ENCODE peak calls at places on chromosomes 6 and 20, in five cellular contexts. O is brain microvascular endothelial cell, V is nephron progenitor cell, Q is RWPE1, R is NCI-H2081 treated with DMSO at 0.1 percent for 48 hours. M is an unnamed sample.

GRCh38 chr20:40797425-40797824 is 108.4 kb upstream of the MAFB start:
- DNase-seq in V (no peak), O (no peak), Q (peak; percentile 60), R (no peak), M (peak; percentile 43)

GRCh38 chr6:110322151-110323003 is 35.8 kb downstream of the METTL24 start:
- DNase-seq in V (no peak), R (no peak), O (no peak), Q (no peak), M (no peak)

GRCh38 chr6:159646136-159646535 is 46.9 kb downstream of the SOD2 start:
- DNase-seq in O (no peak), V (no peak), R (no peak), Q (no peak), M (no peak)

GRCh38 chr6:164927288-164928040 is 381.9 kb downstream of the C6orf118 start:
- DNase-seq in Q (peak; percentile 40), O (peak; percentile 52), R (no peak), V (peak; percentile 83), M (peak; percentile 44)

GRCh38 chr6:127182501-127182900 is 64.0 kb downstream of the RSPO3 start:
- DNase-seq in R (no peak), Q (no peak), V (no peak), O (no peak), M (no peak)

GRCh38 chr20:38890497-38890818 is 35.8 kb upstream of the FAM83D start:
- DNase-seq in R (no peak), V (no peak), O (no peak), Q (no peak), M (no peak)

GRCh38 chr20:50380697-50381040 is 129.5 kb upstream of the PTPN1 start:
- DNase-seq in Q (no peak), R (no peak), O (peak; percentile 16), V (no peak), M (no peak)

GRCh38 chr6:125287718-125288117 is 14.0 kb downstream of the HDDC2 start:
- DNase-seq in Q (no peak), O (no peak), V (no peak), R (no peak), M (no peak)

GRCh38 chr6:104595315-104595820 is 264.4 kb downstream of the HACE1 start:
- DNase-seq in O (no peak), Q (no peak), V (no peak), R (no peak), M (no peak)

GRCh38 chr6:91276315-91276714 is 689.4 kb upstream of the MAP3K7 start:
- DNase-seq in R (no peak), Q (peak; percentile 17), V (no peak), O (no peak), M (peak; percentile 5)

GRCh38 chr20:38673261-38673660 is 51.0 kb upstream of the SLC32A1 start:
- DNase-seq in Q (no peak), R (no peak), V (no peak), O (no peak), M (no peak)

GRCh38 chr20:49905415-49906091 is 9.8 kb downstream of the SPATA2 start:
- DNase-seq in V (no peak), O (no peak), R (no peak), Q (no peak), M (no peak)

GRCh38 chr6:42133926-42134325 is 8.5 kb downstream of the C6orf132 start:
- DNase-seq in Q (no peak), V (no peak), O (no peak), R (no peak), M (no peak)

GRCh38 chr20:38165966-38166706 is 1.1 kb upstream of the TGM2 start:
- DNase-seq in Q (no peak), O (no peak), R (no peak), V (no peak), M (peak; percentile 44)

M was measured in SW480.